ENCODE peak calls at places on chromosomes 13 and 19, in nine cellular contexts. V is hippocampal formation, W is tibial artery, F is EL, G is transverse colon, J is T-cell, Y is hepatic stellate cell, R is iris pigment epithelial cell, T is heart left ventricle. I is an unnamed sample.

GRCh38 chr13:82661126-82661525 is 1221.1 kb downstream of the SLITRK1 start:
- DNase-seq in J (no peak), W (no peak), G (no peak), F (no peak), R (no peak), Y (no peak), T (no peak), V (no peak), I (no peak)

GRCh38 chr19:13024126-13024957 is 29.1 kb downstream of the NFIX start:
- DNase-seq in V (no peak), T (no peak), J (no peak), W (no peak), G (no peak), Y (peak; percentile 41), R (peak; percentile 41), F (peak; percentile 40), I (no peak)

GRCh38 chr19:47541507-47541906 is 26.6 kb upstream of the NAPA start:
- DNase-seq in V (no peak), J (peak; percentile 41), F (no peak), G (no peak), T (no peak), W (no peak), Y (no peak), R (no peak), I (no peak)

GRCh38 chr19:39223703-39224279 is 19.7 kb upstream of the SYCN start:
- DNase-seq in Y (no peak), W (no peak), V (no peak), T (no peak), R (peak; percentile 57), J (no peak), F (no peak), G (no peak), I (no peak)

GRCh38 chr13:31409678-31410356 is 210.0 kb downstream of the B3GLCT start:
- DNase-seq in F (no peak), T (no peak), V (no peak), W (no peak), Y (no peak), R (peak; percentile 5), J (no peak), G (no peak), I (no peak)

GRCh38 chr19:45670670-45671453 is 2.8 kb downstream of the GIPR start:
- DNase-seq in R (peak; percentile 85), W (no peak), V (peak; percentile 83), G (peak; percentile 94), J (peak; percentile 19), T (peak; percentile 88), F (peak; percentile 77), Y (peak; percentile 91), I (no peak)

GRCh38 chr19:9673912-9674668 is 810 bp downstream of the ZNF562 start:
- DNase-seq in W (no peak), G (no peak), R (peak; percentile 18), T (no peak), Y (no peak), F (peak; percentile 49), J (no peak), V (no peak), I (peak; percentile 1)

GRCh38 chr19:21321134-21321533 is 8.1 kb downstream of the ZNF708 start:
- DNase-seq in F (no peak), V (no peak), R (peak; percentile 20), G (no peak), Y (no peak), W (no peak), T (no peak), J (no peak), I (no peak)

GRCh38 chr19:47274891-47275865 is 493 bp downstream of the INAFM1 start:
- DNase-seq in V (no peak), F (no peak), R (peak; percentile 32), W (peak; percentile 48), T (peak; percentile 76), G (peak; percentile 36), Y (no peak), J (no peak), I (no peak)

GRCh38 chr13:95385808-95386207 is 84.6 kb upstream of the ABCC4 start:
- DNase-seq in Y (no peak), J (no peak), T (no peak), W (no peak), F (no peak), V (no peak), R (no peak), G (no peak), I (no peak)

GRCh38 chr13:89925107-89925506 is 1422.4 kb upstream of the MIR17HG start:
- DNase-seq in F (peak; percentile 1), Y (no peak), G (no peak), J (no peak), T (no peak), R (peak; percentile 39), W (no peak), V (peak; percentile 1), I (peak; percentile 10)

GRCh38 chr13:59479629-59480028 is 684.1 kb downstream of the DIAPH3 start:
- DNase-seq in G (no peak), R (no peak), T (no peak), V (no peak), W (no peak), J (no peak), F (no peak), Y (no peak), I (no peak)

GRCh38 chr19:56973713-56974553 is 133.4 kb upstream of the PEG3 start:
- DNase-seq in Y (no peak), W (no peak), R (no peak), J (no peak), T (no peak), G (no peak), F (no peak), V (no peak), I (no peak)

GRCh38 chr19:12485571-12485970 is 955 bp upstream of the ZNF709 start:
- DNase-seq in Y (no peak), R (no peak), V (no peak), J (no peak), W (no peak), T (no peak), F (no peak), G (no peak), I (no peak)

GRCh38 chr13:74062933-74063332 is 71.3 kb downstream of the KLF12 start:
- DNase-seq in R (peak; percentile 72), J (no peak), W (peak; percentile 70), V (no peak), T (peak; percentile 64), Y (peak; percentile 32), G (peak; percentile 23), F (peak; percentile 11), I (no peak)

GRCh38 chr19:3700242-3701032 is at the start of gene PIP5K1C:
- DNase-seq in G (peak; percentile 95), J (peak; percentile 82), R (peak; percentile 79), T (peak; percentile 95), Y (peak; percentile 91), F (peak; percentile 82), V (peak; percentile 81), W (peak; percentile 82), I (peak; percentile 28)

GRCh38 chr13:27283906-27284523 is 13.4 kb downstream of the RASL11A start:
- DNase-seq in Y (no peak), T (no peak), R (no peak), W (peak; percentile 37), J (no peak), G (peak; percentile 21), V (peak; percentile 34), F (peak; percentile 28), I (no peak)

GRCh38 chr19:2603320-2603719 is 99.2 kb downstream of the GNG7 start:
- DNase-seq in V (no peak), T (peak; percentile 81), G (no peak), R (peak; percentile 29), Y (peak; percentile 77), J (no peak), W (peak; percentile 59), F (peak; percentile 74), I (no peak)

GRCh38 chr19:534088-534487 is 2.5 kb downstream of the CDC34 start:
- DNase-seq in W (no peak), G (peak; percentile 14), T (no peak), R (no peak), Y (no peak), J (no peak), V (no peak), F (no peak), I (no peak)

GRCh38 chr19:3690551-3691371 is 9.5 kb downstream of the PIP5K1C start:
- DNase-seq in T (no peak), Y (no peak), J (no peak), F (no peak), G (no peak), R (no peak), V (no peak), W (no peak), I (no peak)

GRCh38 chr19:8552810-8553209 is 24.4 kb downstream of the MYO1F start:
- DNase-seq in T (no peak), F (peak; percentile 43), V (no peak), J (no peak), G (no peak), R (peak; percentile 67), Y (peak; percentile 37), W (no peak), I (peak; percentile 4)

GRCh38 chr13:45817833-45818232 is 33.7 kb downstream of the SIAH3 start:
- DNase-seq in T (no peak), V (no peak), F (no peak), G (no peak), R (peak; percentile 24), J (no peak), W (no peak), Y (no peak), I (no peak)

GRCh38 chr13:59677966-59678814 is 485.5 kb downstream of the DIAPH3 start:
- DNase-seq in R (peak; percentile 71), F (peak; percentile 29), T (no peak), G (no peak), V (no peak), Y (peak; percentile 36), J (no peak), W (no peak), I (peak; percentile 85)

GRCh38 chr13:51800456-51800855 is 3.5 kb downstream of the DHRS12 start:
- DNase-seq in T (no peak), R (no peak), J (no peak), Y (no peak), W (peak; percentile 81), F (no peak), G (peak; percentile 41), V (no peak), I (no peak)

GRCh38 chr13:109862627-109863026 is 76.2 kb upstream of the IRS2 start:
- DNase-seq in R (peak; percentile 86), F (peak; percentile 13), J (no peak), T (no peak), V (no peak), G (no peak), W (no peak), Y (peak; percentile 14), I (no peak)

GRCh38 chr13:76350399-76350798 is 535.8 kb downstream of the KCTD12 start:
- DNase-seq in G (no peak), J (no peak), V (no peak), Y (no peak), R (peak; percentile 74), T (no peak), F (no peak), W (no peak), I (no peak)

GRCh38 chr13:66675620-66676019 is 554.5 kb downstream of the PCDH9 start:
- DNase-seq in J (no peak), Y (no peak), V (no peak), T (no peak), R (peak; percentile 57), W (no peak), F (no peak), G (no peak), I (no peak)

GRCh38 chr19:47227347-47228167 is 3.4 kb downstream of the BBC3 start:
- DNase-seq in J (no peak), W (peak; percentile 93), R (peak; percentile 94), Y (peak; percentile 95), G (peak; percentile 89), T (peak; percentile 93), F (peak; percentile 98), V (peak; percentile 47), I (no peak)

GRCh38 chr13:73608157-73608516 is 526.1 kb downstream of the KLF12 start:
- DNase-seq in Y (no peak), F (no peak), R (no peak), W (no peak), J (no peak), V (no peak), T (no peak), G (no peak), I (no peak)

GRCh38 chr13:111213964-111214726 is 99.0 kb downstream of the ARHGEF7 start:
- DNase-seq in T (no peak), G (no peak), W (peak; percentile 34), F (no peak), V (no peak), J (no peak), Y (no peak), R (no peak), I (no peak)

GRCh38 chr13:39415403-39415802 is 187.6 kb downstream of the LHFPL6 start:
- DNase-seq in Y (peak; percentile 26), V (peak; percentile 42), G (no peak), W (peak; percentile 42), J (no peak), F (peak; percentile 51), R (peak; percentile 63), T (peak; percentile 68), I (peak; percentile 22)

I was measured in NCI-H1694.